ENCODE peak calls at places on chromosomes 1 and 21, in four cellular contexts. P is breast epithelium, J is sigmoid colon, G is transverse colon. I is an unnamed sample.

GRCh38 chr1:170664828-170665617 is 1.1 kb downstream of the PRRX1 start:
- DNase-seq in P (no peak), J (peak), G (peak), I (no peak)

GRCh38 chr1:12174789-12175455 is 8.1 kb downstream of the TNFRSF1B start:
- DNase-seq in P (no peak), J (peak), G (no peak), I (no peak)

GRCh38 chr1:162822391-162823200 is 32.1 kb downstream of the HSD17B7 start:
- DNase-seq in P (peak), J (peak), G (peak), I (peak)

GRCh38 chr1:113201560-113201959 is 128.6 kb downstream of the LRIG2 start:
- DNase-seq in P (no peak), J (no peak), G (no peak), I (no peak)

GRCh38 chr1:53122194-53122846 is 20.1 kb downstream of the SLC1A7 start:
- DNase-seq in P (no peak), J (no peak), G (no peak), I (no peak)

GRCh38 chr21:26061437-26061836 is 109.1 kb downstream of the APP start:
- DNase-seq in P (no peak), J (no peak), G (no peak), I (no peak)

GRCh38 chr1:15948600-15949452 is 27.1 kb downstream of the ZBTB17 start:
- DNase-seq in P (no peak), J (peak), G (peak), I (no peak)

GRCh38 chr1:206504363-206504713 is 3.0 kb upstream of the RASSF5 start:
- DNase-seq in P (no peak), J (no peak), G (no peak), I (no peak)

GRCh38 chr1:174626031-174627020 is 178.6 kb downstream of the GPR52 start:
- DNase-seq in P (no peak), J (no peak), G (no peak), I (no peak)

GRCh38 chr1:116486424-116486823 is 84.4 kb downstream of the CD58 start:
- DNase-seq in P (no peak), J (no peak), G (no peak), I (no peak)

GRCh38 chr1:203627819-203628184 is 1.2 kb downstream of the ATP2B4 start:
- DNase-seq in P (no peak), J (peak), G (peak), I (no peak)

GRCh38 chr21:27475363-27475955 is 508.6 kb upstream of the ADAMTS5 start:
- DNase-seq in P (no peak), J (no peak), G (no peak), I (no peak)

GRCh38 chr1:119549719-119550141 is 42.7 kb downstream of the HSD3B1 start:
- DNase-seq in P (no peak), J (no peak), G (peak), I (peak)

GRCh38 chr1:145990249-145991097 is 5.9 kb downstream of the TXNIP start:
- DNase-seq in P (peak), J (peak), G (peak), I (no peak)
- TF ChIP-seq POLR2A in P (no peak), J (no peak), G (peak), I (no peak)

GRCh38 chr1:88883156-88883555 is 8.2 kb downstream of the GTF2B start:
- DNase-seq in P (no peak), J (no peak), G (no peak), I (no peak)
- TF ChIP-seq POLR2AphosphoS5 in P (no peak), J (no peak), G (no peak), I (no peak)

GRCh38 chr1:154972213-154972516 is 1.6 kb upstream of the SHC1 start:
- DNase-seq in P (no peak), J (no peak), G (no peak), I (no peak)

GRCh38 chr1:154974808-154975408 is 427 bp downstream of the CKS1B start:
- DNase-seq in P (peak), J (peak), G (peak), I (peak)

GRCh38 chr1:154974086-154974807 is at the start of gene CKS1B:
- DNase-seq in P (peak), J (peak), G (peak), I (peak)

GRCh38 chr1:154972517-154973343 is 1.8 kb upstream of the CKS1B start:
- DNase-seq in P (peak), J (peak), G (peak), I (peak)

GRCh38 chr1:154973344-154974085 is 966 bp upstream of the CKS1B start:
- DNase-seq in P (peak), J (peak), G (peak), I (peak)
- TF ChIP-seq CTCF in P (no peak), J (no peak), G (no peak), I (no peak)

GRCh38 chr1:202187697-202188407 is 5.7 kb upstream of the LGR6 start:
- DNase-seq in P (no peak), J (no peak), G (no peak), I (no peak)

GRCh38 chr1:202184750-202185460 is 8.7 kb upstream of the LGR6 start:
- DNase-seq in P (peak), J (peak), G (peak), I (peak)

GRCh38 chr1:202186327-202186726 is 7.3 kb upstream of the LGR6 start:
- DNase-seq in P (no peak), J (no peak), G (no peak), I (no peak)

GRCh38 chr1:202189012-202189790 is 4.4 kb upstream of the LGR6 start:
- DNase-seq in P (peak), J (no peak), G (peak), I (peak)

GRCh38 chr1:202187040-202187671 is 6.4 kb upstream of the LGR6 start:
- DNase-seq in P (no peak), J (no peak), G (peak), I (no peak)
- TF ChIP-seq POLR2A in P (no peak), J (no peak), G (no peak), I (no peak)

DNA sequence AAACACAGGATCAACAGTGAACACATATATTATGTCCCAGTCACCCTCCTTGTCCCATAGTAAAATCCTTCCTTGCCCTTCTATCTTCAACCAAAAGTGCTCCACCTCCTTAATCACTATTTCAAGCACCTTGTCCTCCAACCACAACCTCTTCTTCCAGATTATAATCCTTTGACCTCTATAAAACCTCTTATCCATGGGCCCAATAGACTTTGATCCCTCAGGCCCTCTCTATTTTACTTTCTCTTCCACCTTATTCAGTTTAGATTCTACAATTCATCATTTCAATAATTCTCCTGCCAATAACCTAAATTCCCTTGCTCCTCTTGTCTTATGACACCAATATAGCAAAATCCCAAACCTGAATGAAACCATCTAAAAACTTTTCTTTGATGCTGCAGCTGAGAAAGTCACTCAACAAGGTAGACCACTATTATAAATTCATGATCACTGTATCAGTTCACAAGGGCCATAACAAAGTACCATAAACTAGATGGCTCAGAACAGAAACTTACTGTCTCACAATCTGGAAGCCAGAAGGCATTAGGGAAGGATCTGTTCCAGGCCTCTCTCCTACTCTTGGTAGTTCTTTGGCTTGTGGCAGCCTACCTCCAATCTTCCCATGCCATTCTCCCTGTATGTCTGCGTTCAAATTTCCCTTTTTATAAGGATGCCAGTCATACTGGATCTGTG is 24.8 kb downstream of the EPS15 start:
- DNase-seq in P (no peak), J (no peak), G (no peak), I (no peak)
- TF ChIP-seq POLR2AphosphoS5 in P (no peak), J (no peak), G (no peak), I (no peak)